ENCODE peak calls at places on chromosomes 7 and 10, in eight cellular contexts. I, P, F, D, M, Z, E and U are unnamed samples.

GRCh38 chr7:100130608-100131453 is 4.1 kb downstream of the MBLAC1 start:
- DNase-seq in M (peak), D (peak), Z (peak), P (peak), E (peak), I (peak), F (peak), U (peak)

GRCh38 chr7:3480197-3480596 is 179.1 kb downstream of the SDK1 start:
- DNase-seq in F (no peak), P (no peak), E (no peak), Z (no peak), M (no peak), D (no peak), I (no peak), U (no peak)

GRCh38 chr7:121544726-121545125 is 148.6 kb upstream of the FAM3C start:
- DNase-seq in E (no peak), M (no peak), I (no peak), P (no peak), Z (no peak), D (peak), F (no peak), U (peak)

GRCh38 chr7:151440799-151441443 is 980 bp upstream of the CRYGN start:
- DNase-seq in E (no peak), D (no peak), F (peak), P (no peak), I (no peak), Z (no peak), M (no peak), U (no peak)

GRCh38 chr10:29849434-29849833 is 210.0 kb downstream of the JCAD start:
- DNase-seq in F (no peak), M (no peak), D (no peak), E (no peak), Z (no peak), P (no peak), I (no peak), U (no peak)

GRCh38 chr10:83489161-83489560 is 650.1 kb upstream of the GHITM start:
- DNase-seq in I (no peak), P (no peak), F (no peak), D (no peak), M (no peak), E (no peak), Z (no peak), U (no peak)

GRCh38 chr10:29377333-29377961 is 88.6 kb downstream of the LYZL1 start:
- DNase-seq in P (peak), E (no peak), D (peak), Z (no peak), I (no peak), M (no peak), F (peak), U (no peak)

GRCh38 chr7:2779086-2779485 is 65.0 kb downstream of the GNA12 start:
- DNase-seq in I (no peak), M (no peak), E (no peak), F (no peak), D (no peak), P (no peak), Z (no peak), U (no peak)

GRCh38 chr7:149284850-149285580 is 23.0 kb downstream of the ZNF783 start:
- DNase-seq in D (peak), P (peak), M (peak), I (peak), Z (peak), F (peak), E (peak), U (peak)

GRCh38 chr10:85558533-85558932 is 808.1 kb downstream of the GRID1 start:
- DNase-seq in D (no peak), P (no peak), F (no peak), Z (no peak), M (no peak), E (no peak), I (no peak), U (no peak)

GRCh38 chr7:4021413-4021812 is 660.7 kb upstream of the FOXK1 start:
- DNase-seq in Z (no peak), I (no peak), F (no peak), E (no peak), P (no peak), D (no peak), M (no peak), U (no peak)

GRCh38 chr10:48996-49395 is at the start of gene TUBB8:
- DNase-seq in M (no peak), E (no peak), I (no peak), F (no peak), D (no peak), P (no peak), Z (no peak), U (no peak)

GRCh38 chr10:123149568-123150228 is 1.8 kb downstream of the HMX2 start:
- DNase-seq in D (peak), Z (no peak), F (peak), E (no peak), M (no peak), I (no peak), P (no peak), U (no peak)

GRCh38 chr10:44878704-44879530 is 32.2 kb upstream of the TMEM72 start:
- DNase-seq in M (peak), I (peak), E (peak), P (no peak), D (peak), F (peak), Z (peak), U (peak)